ENCODE peak calls at places on chromosomes 13 and 19, in nine cellular contexts. One of them, this sample, is unnamed.

GRCh38 chr13:26529441-26529840 is 28.0 kb upstream of the WASF3 start:
- DNase-seq in Karpas-422: peak; percentile 74
- DNase-seq in adrenal gland: peak; percentile 70
- DNase-seq in heart right ventricle: peak; percentile 42
- DNase-seq in spleen: no peak
- DNase-seq in neuronal stem cell: peak; percentile 79
- DNase-seq in Peyer's patch: no peak
- DNase-seq in pancreas: no peak
- DNase-seq in thyroid gland: peak; percentile 67
- DNase-seq in this sample: no peak

GRCh38 chr19:4965061-4965460 is 3.9 kb upstream of the KDM4B start:
- DNase-seq in Peyer's patch: no peak
- DNase-seq in spleen: no peak
- DNase-seq in heart right ventricle: no peak
- DNase-seq in adrenal gland: no peak
- DNase-seq in neuronal stem cell: no peak
- DNase-seq in pancreas: no peak
- DNase-seq in thyroid gland: no peak
- DNase-seq in Karpas-422: no peak
- DNase-seq in this sample: no peak

GRCh38 chr13:99657848-99658265 is 156.6 kb downstream of the TM9SF2 start:
- DNase-seq in adrenal gland: no peak
- DNase-seq in spleen: no peak
- DNase-seq in Karpas-422: no peak
- DNase-seq in neuronal stem cell: no peak
- DNase-seq in pancreas: no peak
- DNase-seq in thyroid gland: peak; percentile 14
- DNase-seq in Peyer's patch: peak; percentile 26
- DNase-seq in heart right ventricle: peak; percentile 21
- DNase-seq in this sample: no peak

GRCh38 chr19:46716672-46717033 is 261 bp downstream of the PRKD2 start:
- DNase-seq in spleen: no peak
- DNase-seq in neuronal stem cell: no peak
- DNase-seq in heart right ventricle: no peak
- DNase-seq in pancreas: no peak
- DNase-seq in Karpas-422: no peak
- DNase-seq in Peyer's patch: no peak
- DNase-seq in thyroid gland: no peak
- DNase-seq in adrenal gland: peak; percentile 35
- DNase-seq in this sample: no peak

GRCh38 chr19:49331616-49332055 is 3.6 kb upstream of the CD37 start:
- DNase-seq in spleen: peak; percentile 91
- DNase-seq in adrenal gland: no peak
- DNase-seq in thyroid gland: peak; percentile 23
- DNase-seq in heart right ventricle: no peak
- DNase-seq in Peyer's patch: peak; percentile 72
- DNase-seq in neuronal stem cell: no peak
- DNase-seq in Karpas-422: peak; percentile 97
- DNase-seq in pancreas: peak; percentile 31
- DNase-seq in this sample: no peak

GRCh38 chr13:51311957-51312520 is 27.5 kb upstream of the SERPINE3 start:
- DNase-seq in spleen: no peak
- DNase-seq in adrenal gland: no peak
- DNase-seq in heart right ventricle: no peak
- DNase-seq in thyroid gland: no peak
- DNase-seq in Karpas-422: no peak
- DNase-seq in pancreas: no peak
- DNase-seq in neuronal stem cell: no peak
- DNase-seq in Peyer's patch: no peak
- DNase-seq in this sample: no peak

GRCh38 chr13:37481005-37481857 is 117.3 kb downstream of the POSTN start:
- DNase-seq in pancreas: no peak
- DNase-seq in neuronal stem cell: no peak
- DNase-seq in adrenal gland: no peak
- DNase-seq in spleen: no peak
- DNase-seq in heart right ventricle: no peak
- DNase-seq in thyroid gland: no peak
- DNase-seq in Peyer's patch: no peak
- DNase-seq in Karpas-422: no peak
- DNase-seq in this sample: no peak

GRCh38 chr19:13150919-13151604 is 851 bp downstream of the IER2 start:
- DNase-seq in neuronal stem cell: peak; percentile 42
- DNase-seq in adrenal gland: peak; percentile 58
- DNase-seq in Peyer's patch: peak; percentile 30
- DNase-seq in thyroid gland: peak; percentile 19
- DNase-seq in spleen: peak; percentile 87
- DNase-seq in Karpas-422: peak; percentile 60
- DNase-seq in heart right ventricle: peak; percentile 53
- DNase-seq in pancreas: peak; percentile 64
- DNase-seq in this sample: no peak

GRCh38 chr19:38661996-38662395 is 14.5 kb downstream of the ACTN4 start:
- DNase-seq in neuronal stem cell: no peak
- DNase-seq in Peyer's patch: no peak
- DNase-seq in Karpas-422: no peak
- DNase-seq in thyroid gland: peak; percentile 76
- DNase-seq in pancreas: peak; percentile 75
- DNase-seq in adrenal gland: no peak
- DNase-seq in spleen: no peak
- DNase-seq in heart right ventricle: no peak
- DNase-seq in this sample: no peak

GRCh38 chr19:34366670-34367423 is 1.9 kb downstream of the GPI start:
- DNase-seq in spleen: no peak
- DNase-seq in Karpas-422: no peak
- DNase-seq in neuronal stem cell: no peak
- DNase-seq in heart right ventricle: no peak
- DNase-seq in pancreas: no peak
- DNase-seq in thyroid gland: no peak
- DNase-seq in adrenal gland: peak; percentile 61
- DNase-seq in Peyer's patch: no peak
- DNase-seq in this sample: no peak

GRCh38 chr13:99894835-99895427 is 76.6 kb downstream of the ZIC5 start:
- DNase-seq in thyroid gland: no peak
- DNase-seq in spleen: no peak
- DNase-seq in Karpas-422: no peak
- DNase-seq in heart right ventricle: no peak
- DNase-seq in neuronal stem cell: no peak
- DNase-seq in adrenal gland: no peak
- DNase-seq in Peyer's patch: no peak
- DNase-seq in pancreas: no peak
- DNase-seq in this sample: no peak

GRCh38 chr13:114173753-114174152 is 5.3 kb upstream of the CFAP97D2 start:
- DNase-seq in heart right ventricle: no peak
- DNase-seq in Karpas-422: no peak
- DNase-seq in neuronal stem cell: no peak
- DNase-seq in spleen: no peak
- DNase-seq in pancreas: no peak
- DNase-seq in adrenal gland: no peak
- DNase-seq in thyroid gland: no peak
- DNase-seq in Peyer's patch: no peak
- DNase-seq in this sample: no peak

GRCh38 chr13:34750078-34750703 is 191.9 kb upstream of the NBEA start:
- DNase-seq in neuronal stem cell: peak; percentile 20
- DNase-seq in adrenal gland: peak; percentile 24
- DNase-seq in spleen: no peak
- DNase-seq in heart right ventricle: peak; percentile 45
- DNase-seq in thyroid gland: peak; percentile 20
- DNase-seq in Peyer's patch: no peak
- DNase-seq in Karpas-422: no peak
- DNase-seq in pancreas: peak; percentile 18
- DNase-seq in this sample: no peak

GRCh38 chr13:29573190-29573589 is 22.3 kb downstream of the SLC7A1 start:
- DNase-seq in adrenal gland: peak; percentile 26
- DNase-seq in neuronal stem cell: no peak
- DNase-seq in thyroid gland: no peak
- DNase-seq in pancreas: peak; percentile 72
- DNase-seq in Karpas-422: no peak
- DNase-seq in Peyer's patch: no peak
- DNase-seq in spleen: no peak
- DNase-seq in heart right ventricle: no peak
- DNase-seq in this sample: no peak

GRCh38 chr13:103839460-103839859 is 773.2 kb upstream of the SLC10A2 start:
- DNase-seq in spleen: no peak
- DNase-seq in neuronal stem cell: no peak
- DNase-seq in heart right ventricle: no peak
- DNase-seq in Peyer's patch: no peak
- DNase-seq in Karpas-422: no peak
- DNase-seq in pancreas: no peak
- DNase-seq in thyroid gland: no peak
- DNase-seq in adrenal gland: no peak
- DNase-seq in this sample: no peak

GRCh38 chr13:78393286-78393685 is 210.1 kb downstream of the POU4F1 start:
- DNase-seq in heart right ventricle: no peak
- DNase-seq in pancreas: no peak
- DNase-seq in thyroid gland: no peak
- DNase-seq in spleen: no peak
- DNase-seq in Karpas-422: no peak
- DNase-seq in adrenal gland: no peak
- DNase-seq in Peyer's patch: no peak
- DNase-seq in neuronal stem cell: no peak
- DNase-seq in this sample: no peak

GRCh38 chr13:30479154-30479553 is 13.4 kb upstream of the HMGB1 start:
- DNase-seq in pancreas: no peak
- DNase-seq in Karpas-422: no peak
- DNase-seq in thyroid gland: no peak
- DNase-seq in neuronal stem cell: no peak
- DNase-seq in Peyer's patch: no peak
- DNase-seq in adrenal gland: no peak
- DNase-seq in heart right ventricle: no peak
- DNase-seq in spleen: no peak
- DNase-seq in this sample: no peak

GRCh38 chr13:31774186-31774585 is 34.9 kb downstream of the RXFP2 start:
- DNase-seq in Peyer's patch: no peak
- DNase-seq in neuronal stem cell: no peak
- DNase-seq in adrenal gland: no peak
- DNase-seq in pancreas: no peak
- DNase-seq in heart right ventricle: no peak
- DNase-seq in spleen: no peak
- DNase-seq in thyroid gland: no peak
- DNase-seq in Karpas-422: no peak
- DNase-seq in this sample: no peak

DNA sequence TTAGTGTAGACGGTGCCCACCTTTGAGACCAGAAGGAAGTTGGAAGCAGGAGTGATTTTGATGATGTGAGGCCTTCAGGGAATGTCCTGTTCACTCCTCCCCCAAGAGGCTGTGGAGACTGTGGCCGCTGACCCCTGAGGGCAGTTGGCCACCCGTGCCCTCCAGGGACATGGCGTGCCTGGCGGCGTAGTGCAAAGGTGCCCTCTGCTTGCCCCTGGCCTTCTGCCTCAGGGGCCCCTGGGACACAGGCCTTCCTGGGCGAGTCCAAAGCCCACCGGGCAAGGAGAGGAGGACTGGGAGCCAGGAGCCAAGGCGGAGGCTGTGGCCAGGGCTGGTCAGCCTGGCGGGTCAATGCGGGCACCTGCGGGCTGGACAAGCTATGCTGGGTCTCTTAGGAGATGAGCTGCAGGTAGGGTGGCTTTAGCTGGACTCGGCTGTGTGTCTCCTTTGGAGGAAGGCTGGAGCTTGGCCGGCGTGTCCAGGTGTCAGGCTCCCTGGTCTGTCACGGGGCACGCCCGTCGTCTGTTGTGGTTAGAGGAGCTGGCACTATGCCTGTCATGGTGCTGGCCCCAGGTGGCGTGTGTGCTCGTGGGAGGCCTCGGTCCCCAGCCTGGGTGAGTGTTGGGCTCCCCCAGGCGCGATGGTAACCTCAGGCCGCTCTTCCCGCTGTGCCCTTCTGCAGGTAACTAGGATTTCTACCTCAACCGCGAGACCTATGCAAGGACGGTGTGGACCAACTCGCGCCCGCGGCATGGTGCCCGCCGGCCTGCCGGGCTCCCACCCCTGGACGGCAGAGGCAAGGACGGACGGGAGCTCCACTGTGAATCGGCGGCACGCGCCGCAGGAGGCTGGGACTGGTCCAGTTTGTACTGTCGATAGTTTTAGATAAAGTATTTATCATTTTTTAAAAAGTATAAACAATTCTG is 6.8 kb downstream of the PLEKHJ1 start:
- DNase-seq in neuronal stem cell: no peak
- DNase-seq in spleen: no peak
- DNase-seq in heart right ventricle: no peak
- DNase-seq in Karpas-422: no peak
- DNase-seq in thyroid gland: no peak
- DNase-seq in pancreas: no peak
- DNase-seq in Peyer's patch: no peak
- DNase-seq in adrenal gland: no peak
- DNase-seq in this sample: no peak
- H3K36me3 ChIP-seq in neuronal stem cell: peaks cover 57% of the 10 kb centered on the region
- H3K36me3 ChIP-seq in spleen: peaks cover 100% of the 10 kb centered on the region
- H3K36me3 ChIP-seq in heart right ventricle: peaks cover 97% of the 10 kb centered on the region
- H3K36me3 ChIP-seq in Karpas-422: peaks cover 8% of the 10 kb centered on the region
- H3K36me3 ChIP-seq in thyroid gland: peaks cover 49% of the 10 kb centered on the region
- H3K36me3 ChIP-seq in pancreas: peaks cover 4% of the 10 kb centered on the region
- H3K36me3 ChIP-seq in Peyer's patch: peaks cover 85% of the 10 kb centered on the region
- H3K36me3 ChIP-seq in adrenal gland: no peaks in the 10 kb centered on the region
- H3K36me3 ChIP-seq in this sample: peaks cover 13% of the 10 kb centered on the region

GRCh38 chr19:15780595-15781418 is 6.7 kb upstream of the OR10H5 start:
- DNase-seq in pancreas: no peak
- DNase-seq in thyroid gland: no peak
- DNase-seq in neuronal stem cell: no peak
- DNase-seq in adrenal gland: no peak
- DNase-seq in spleen: no peak
- DNase-seq in Peyer's patch: no peak
- DNase-seq in Karpas-422: no peak
- DNase-seq in heart right ventricle: no peak
- DNase-seq in this sample: no peak
- H3K9me3 ChIP-seq in pancreas: no peaks in the 10 kb centered on the region
- H3K9me3 ChIP-seq in thyroid gland: no peaks in the 10 kb centered on the region
- H3K9me3 ChIP-seq in neuronal stem cell: peaks cover 38% of the 10 kb centered on the region
- H3K9me3 ChIP-seq in adrenal gland: no peaks in the 10 kb centered on the region
- H3K9me3 ChIP-seq in spleen: no peaks in the 10 kb centered on the region
- H3K9me3 ChIP-seq in Peyer's patch: no peaks in the 10 kb centered on the region
- H3K9me3 ChIP-seq in Karpas-422: no peaks in the 10 kb centered on the region
- H3K9me3 ChIP-seq in heart right ventricle: no peaks in the 10 kb centered on the region
- H3K9me3 ChIP-seq in this sample: no peaks in the 10 kb centered on the region

DNA sequence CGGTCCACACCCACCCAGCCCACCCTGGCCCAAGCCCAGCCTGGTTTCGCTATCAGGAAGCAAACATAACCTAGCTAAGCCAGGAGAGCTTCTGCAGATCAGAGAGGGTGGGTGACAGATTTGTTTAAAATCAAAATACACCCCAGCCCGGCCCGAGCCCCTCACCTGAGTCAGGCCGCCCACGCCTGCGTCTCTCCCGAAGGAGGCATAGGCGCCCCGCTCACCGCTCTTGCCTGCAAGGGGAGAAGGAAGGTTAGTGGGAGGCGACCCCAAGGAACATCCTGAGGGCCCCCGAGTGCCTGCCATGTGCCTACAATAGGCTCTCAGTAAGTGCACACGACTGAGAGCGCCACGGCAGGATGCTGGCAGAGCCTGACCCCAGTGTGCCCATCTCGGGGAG is 21.9 kb upstream of the UQCR11 start:
- DNase-seq in heart right ventricle: no peak
- DNase-seq in Peyer's patch: no peak
- DNase-seq in thyroid gland: no peak
- DNase-seq in neuronal stem cell: no peak
- DNase-seq in spleen: no peak
- DNase-seq in Karpas-422: no peak
- DNase-seq in pancreas: no peak
- DNase-seq in adrenal gland: no peak
- DNase-seq in this sample: no peak
- H3K36me3 ChIP-seq in heart right ventricle: peaks cover 64% of the 10 kb centered on the region
- H3K36me3 ChIP-seq in Peyer's patch: peaks cover 62% of the 10 kb centered on the region
- H3K36me3 ChIP-seq in thyroid gland: peaks cover 13% of the 10 kb centered on the region
- H3K36me3 ChIP-seq in neuronal stem cell: peaks cover 47% of the 10 kb centered on the region
- H3K36me3 ChIP-seq in spleen: peaks cover 85% of the 10 kb centered on the region
- H3K36me3 ChIP-seq in Karpas-422: peaks cover 9% of the 10 kb centered on the region
- H3K36me3 ChIP-seq in pancreas: no peaks in the 10 kb centered on the region
- H3K36me3 ChIP-seq in adrenal gland: no peaks in the 10 kb centered on the region
- H3K36me3 ChIP-seq in this sample: no peaks in the 10 kb centered on the region

GRCh38 chr19:58009666-58010301 is 7.2 kb upstream of the ZNF606 start:
- DNase-seq in pancreas: peak; percentile 75
- DNase-seq in spleen: peak; percentile 92
- DNase-seq in heart right ventricle: peak; percentile 90
- DNase-seq in thyroid gland: peak; percentile 95
- DNase-seq in neuronal stem cell: peak; percentile 29
- DNase-seq in Peyer's patch: peak; percentile 53
- DNase-seq in Karpas-422: no peak
- DNase-seq in adrenal gland: peak; percentile 80
- DNase-seq in this sample: peak; percentile 61
- H3K9me3 ChIP-seq in pancreas: no peaks in the 10 kb centered on the region
- H3K9me3 ChIP-seq in spleen: peaks cover 87% of the 10 kb centered on the region
- H3K9me3 ChIP-seq in heart right ventricle: peaks cover 45% of the 10 kb centered on the region
- H3K9me3 ChIP-seq in thyroid gland: no peaks in the 10 kb centered on the region
- H3K9me3 ChIP-seq in neuronal stem cell: peaks cover 41% of the 10 kb centered on the region
- H3K9me3 ChIP-seq in Peyer's patch: peaks cover 39% of the 10 kb centered on the region
- H3K9me3 ChIP-seq in Karpas-422: peaks cover 26% of the 10 kb centered on the region
- H3K9me3 ChIP-seq in adrenal gland: no peaks in the 10 kb centered on the region
- H3K9me3 ChIP-seq in this sample: peaks cover 62% of the 10 kb centered on the region

This sample was measured in tibial nerve.